ENCODE peak calls at places on chromosomes 4 and X, in four cellular contexts. A is heart right ventricle, H is pancreas, P is SK-N-SH. J is an unnamed sample.

GRCh38 chr4:83011779-83012630 is 1.4 kb upstream of the LIN54 start:
- DNase-seq in A (peak; percentile 34), H (peak; percentile 73), P (no peak), J (peak; percentile 69)

GRCh38 chr4:8235224-8235623 is 34.3 kb upstream of the HTRA3 start:
- DNase-seq in A (no peak), H (no peak), P (no peak), J (no peak)

GRCh38 chrX:69961365-69962072 is 88.2 kb downstream of the AWAT2 start:
- DNase-seq in A (no peak), H (no peak), P (no peak), J (no peak)

GRCh38 chrX:57900961-57901360 is 9.3 kb downstream of the ZXDA start:
- DNase-seq in A (no peak), H (no peak), P (no peak), J (no peak)

GRCh38 chr4:77007358-77008230 is 58.0 kb downstream of the SEPTIN11 start:
- DNase-seq in A (no peak), H (no peak), P (no peak), J (no peak)

GRCh38 chr4:144179152-144179739 is 38.7 kb upstream of the GYPA start:
- DNase-seq in A (no peak), H (no peak), P (no peak), J (no peak)

GRCh38 chr4:5133201-5133600 is 81.9 kb downstream of the STK32B start:
- DNase-seq in A (no peak), H (no peak), P (no peak), J (no peak)

GRCh38 chrX:53685711-53686110 is 808 bp downstream of the HUWE1 start:
- DNase-seq in A (no peak), H (no peak), P (no peak), J (no peak)

GRCh38 chrX:105636667-105637066 is 185.7 kb upstream of the NRK start:
- DNase-seq in A (no peak), H (no peak), P (no peak), J (no peak)

GRCh38 chr4:114208747-114209146 is 229.3 kb upstream of the ARSJ start:
- DNase-seq in A (no peak), H (no peak), P (no peak), J (no peak)

GRCh38 chr4:186092296-186092695 is 12.2 kb upstream of the FAM149A start:
- DNase-seq in A (no peak), H (no peak), P (no peak), J (no peak)
- H3K4me1 ChIP-seq in A (no peaks in the 10 kb centered on the region), H (peaks cover 5% of the 10 kb centered on the region), P (no peaks in the 10 kb centered on the region), J (no peaks in the 10 kb centered on the region)

GRCh38 chr4:18075823-18076433 is 54.4 kb upstream of the LCORL start:
- DNase-seq in A (peak; percentile 14), H (no peak), P (peak; percentile 6), J (peak; percentile 36)
- TF ChIP-seq CTCF in A (no peak), H (no peak), P (peak; percentile 38), J (no peak)

DNA sequence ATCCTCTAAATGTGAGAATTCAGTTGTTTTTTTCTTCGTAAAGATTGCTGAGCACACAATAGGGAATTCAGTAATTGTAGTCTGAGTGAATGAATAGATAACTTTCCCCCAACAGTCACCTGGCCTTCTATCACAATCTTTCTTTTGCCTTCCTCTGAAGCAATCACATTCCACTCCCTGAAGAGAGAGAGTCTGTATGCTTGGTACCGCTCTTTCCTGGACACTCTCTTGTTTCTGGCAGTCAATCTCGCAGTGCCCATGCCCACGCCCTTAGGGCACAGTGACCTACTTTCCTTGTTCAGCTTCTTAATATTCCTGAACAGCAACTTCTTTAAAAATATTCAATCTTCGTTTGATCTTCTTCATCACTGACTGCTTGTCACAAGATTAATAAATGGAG is 255.9 kb downstream of the ADAMTS3 start:
- DNase-seq in A (no peak), H (no peak), P (no peak), J (no peak)
- H3K4me3 ChIP-seq in A (no peak overlapping the region), H (no peak overlapping the region), P (no peak overlapping the region), J (no peak overlapping the region)

GRCh38 chr4:153036931-153037330 is 100.8 kb downstream of the FHDC1 start:
- DNase-seq in A (no peak), H (no peak), P (no peak), J (no peak)

GRCh38 chr4:153040677-153041076 is 104.6 kb downstream of the FHDC1 start:
- DNase-seq in A (no peak), H (no peak), P (no peak), J (no peak)

GRCh38 chr4:153039542-153040185 is 103.5 kb downstream of the FHDC1 start:
- DNase-seq in A (no peak), H (no peak), P (no peak), J (no peak)

GRCh38 chr4:153034681-153035080 is 98.6 kb downstream of the FHDC1 start:
- DNase-seq in A (no peak), H (no peak), P (no peak), J (no peak)

DNA sequence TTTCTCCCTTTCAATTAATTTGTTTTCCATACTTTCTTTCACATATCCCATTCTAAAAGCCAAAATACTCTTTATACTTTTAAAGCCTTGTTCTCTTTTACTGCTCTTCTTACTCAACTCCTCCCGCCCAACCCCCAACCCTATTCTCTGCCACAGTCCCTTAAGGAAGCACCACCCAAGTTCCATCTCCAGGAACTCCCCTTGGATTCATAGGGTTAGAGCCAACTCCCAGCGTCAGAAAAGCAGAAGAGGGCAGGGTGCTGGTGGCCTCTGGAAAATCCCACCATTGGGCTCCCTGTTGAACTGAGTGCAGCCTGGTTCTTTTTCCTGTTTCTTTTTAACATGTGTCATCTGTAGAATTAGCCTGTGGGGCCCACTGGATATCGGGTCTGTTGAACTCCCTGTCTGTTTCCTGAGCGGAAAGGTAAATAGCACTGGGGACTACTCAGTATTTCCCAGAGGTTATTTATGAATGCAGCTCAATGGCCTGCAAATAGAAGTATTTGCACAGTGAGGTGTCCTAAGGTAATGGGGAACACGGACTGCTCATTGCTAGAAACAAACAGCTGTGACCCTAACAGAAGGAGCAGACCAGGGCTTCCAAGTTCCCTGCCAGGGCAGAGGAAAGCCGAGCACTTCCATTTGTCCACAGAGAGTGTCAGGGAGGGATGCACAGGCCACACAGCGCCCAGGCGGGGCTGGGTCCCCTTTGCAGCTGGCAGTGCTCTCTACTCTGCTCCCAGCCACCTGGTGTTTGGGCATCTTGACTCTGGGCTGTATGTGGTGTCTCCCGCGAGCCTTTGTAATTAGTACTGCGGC is 102.6 kb downstream of the FHDC1 start:
- DNase-seq in A (no peak), H (no peak), P (no peak), J (peak; percentile 35)
- H3K4me1 ChIP-seq in A (no peaks in the 10 kb centered on the region), H (no peaks in the 10 kb centered on the region), P (no peaks in the 10 kb centered on the region), J (no peaks in the 10 kb centered on the region)

DNA sequence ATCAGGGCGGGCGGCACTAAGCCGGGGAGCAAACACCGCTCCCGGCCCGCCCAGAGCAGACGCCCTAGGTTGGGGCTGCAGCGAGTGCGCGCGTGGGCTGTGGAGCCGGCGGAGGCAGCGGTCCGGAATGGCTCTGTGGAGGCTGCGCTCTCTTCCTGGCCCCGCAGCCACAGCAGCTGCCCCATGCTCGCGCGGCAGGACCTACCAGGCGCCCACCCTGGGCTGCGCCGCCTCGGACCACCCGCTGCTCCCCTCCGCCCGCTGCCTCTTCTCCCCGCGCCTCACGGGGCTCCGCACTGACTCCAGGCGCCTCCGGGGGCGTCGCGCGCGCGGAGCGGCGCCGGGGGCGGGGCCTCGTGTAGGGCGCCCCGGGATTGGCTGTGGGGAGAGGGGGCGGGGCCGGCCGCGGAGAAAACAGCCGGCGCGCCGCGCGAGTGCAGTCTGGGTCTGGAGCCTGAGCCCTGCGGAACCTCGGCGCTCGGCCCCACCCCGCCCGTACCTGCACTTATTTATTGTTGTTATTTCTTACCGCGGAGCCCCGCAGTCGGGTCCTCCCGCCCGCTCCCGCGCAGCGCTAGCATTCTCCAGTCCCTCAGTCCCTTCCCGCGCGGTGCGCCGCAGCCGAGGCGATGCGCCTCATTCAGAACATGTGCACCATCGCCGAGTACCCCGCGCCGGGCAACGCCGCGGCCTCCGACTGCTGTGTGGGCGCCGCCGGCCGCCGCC is at the start of gene RASL11B:
- DNase-seq in A (peak; percentile 89), H (peak; percentile 95), P (peak; percentile 98), J (peak; percentile 78)
- TF ChIP-seq CTCF in A (peak; percentile 42), H (no peak), P (peak; percentile 15), J (peak; percentile 21)

GRCh38 chr4:6689506-6689960 is 4.1 kb upstream of the S100P start:
- DNase-seq in A (no peak), H (no peak), P (no peak), J (no peak)
- H3K4me3 ChIP-seq in A (no peak overlapping the region), H (no peak overlapping the region), P (no peak overlapping the region), J (no peak overlapping the region)